ENCODE peak calls at places on chromosome 13, in seven cellular contexts. K, E, P, H, F, J and W are unnamed samples.

GRCh38 chr13:106835477-106835876 is 267.5 kb upstream of the ARGLU1 start:
- DNase-seq in K (no peak), E (no peak), P (no peak), H (no peak), F (no peak), J (no peak), W (no peak)

GRCh38 chr13:100247937-100248336 is 159.0 kb downstream of the PCCA start:
- DNase-seq in K (no peak), E (no peak), P (no peak), H (no peak), F (no peak), J (no peak), W (no peak)

GRCh38 chr13:91725646-91726045 is 327.2 kb downstream of the GPC5 start:
- DNase-seq in K (no peak), E (no peak), P (no peak), H (no peak), F (no peak), J (no peak), W (no peak)

GRCh38 chr13:33642374-33643065 is 175.4 kb upstream of the RFC3 start:
- DNase-seq in K (peak; percentile 23), E (peak; percentile 58), P (peak; percentile 67), H (no peak), F (peak; percentile 55), J (no peak), W (peak; percentile 48)

GRCh38 chr13:86446311-86446710 is 647.1 kb upstream of the SLITRK6 start:
- DNase-seq in K (no peak), E (no peak), P (no peak), H (no peak), F (no peak), J (no peak), W (no peak)

GRCh38 chr13:28059214-28059613 is 41.2 kb downstream of the FLT3 start:
- DNase-seq in K (peak; percentile 13), E (no peak), P (peak; percentile 45), H (no peak), F (no peak), J (peak; percentile 7), W (no peak)

GRCh38 chr13:113113846-113114271 is 8.3 kb downstream of the F7 start:
- DNase-seq in K (no peak), E (peak; percentile 31), P (no peak), H (peak; percentile 20), F (no peak), J (no peak), W (no peak)

GRCh38 chr13:112984954-112985802 is 16.2 kb downstream of the MCF2L start:
- DNase-seq in K (no peak), E (no peak), P (no peak), H (no peak), F (no peak), J (no peak), W (no peak)

GRCh38 chr13:107881362-107881761 is 334.0 kb downstream of the LIG4 start:
- DNase-seq in K (no peak), E (no peak), P (no peak), H (no peak), F (no peak), J (no peak), W (no peak)

GRCh38 chr13:43316997-43317396 is 293.6 kb downstream of the DNAJC15 start:
- DNase-seq in K (peak; percentile 30), E (no peak), P (no peak), H (no peak), F (peak; percentile 35), J (peak; percentile 80), W (no peak)

GRCh38 chr13:109274188-109274821 is 512.1 kb downstream of the IRS2 start:
- DNase-seq in K (no peak), E (no peak), P (no peak), H (no peak), F (no peak), J (no peak), W (no peak)

GRCh38 chr13:93316848-93317247 is 90.2 kb downstream of the GPC6 start:
- DNase-seq in K (no peak), E (no peak), P (no peak), H (no peak), F (no peak), J (no peak), W (no peak)

GRCh38 chr13:30241537-30241936 is 65.8 kb downstream of the KATNAL1 start:
- DNase-seq in K (peak; percentile 45), E (no peak), P (no peak), H (no peak), F (peak; percentile 19), J (no peak), W (no peak)

GRCh38 chr13:43469791-43470190 is 317.0 kb downstream of the ENOX1 start:
- DNase-seq in K (no peak), E (no peak), P (no peak), H (no peak), F (no peak), J (no peak), W (no peak)

GRCh38 chr13:67299731-67300130 is 69.6 kb upstream of the PCDH9 start:
- DNase-seq in K (no peak), E (no peak), P (no peak), H (no peak), F (no peak), J (no peak), W (no peak)

GRCh38 chr13:99299545-99300341 is 7.5 kb downstream of the GPR183 start:
- DNase-seq in K (no peak), E (no peak), P (no peak), H (no peak), F (no peak), J (no peak), W (no peak)

GRCh38 chr13:92959790-92960189 is 266.8 kb upstream of the GPC6 start:
- DNase-seq in K (no peak), E (no peak), P (no peak), H (no peak), F (no peak), J (no peak), W (no peak)

GRCh38 chr13:20359335-20359734 is 127.2 kb upstream of the GJB6 start:
- DNase-seq in K (no peak), E (peak; percentile 96), P (peak; percentile 66), H (no peak), F (no peak), J (no peak), W (no peak)

GRCh38 chr13:48859168-48860105 is 116.3 kb upstream of the FNDC3A start:
- DNase-seq in K (no peak), E (no peak), P (no peak), H (no peak), F (no peak), J (no peak), W (no peak)

GRCh38 chr13:112137144-112137543 is 70.2 kb downstream of the SOX1 start:
- DNase-seq in K (no peak), E (no peak), P (no peak), H (no peak), F (no peak), J (no peak), W (no peak)

GRCh38 chr13:19321222-19321621 is 139.6 kb upstream of the TUBA3C start:
- DNase-seq in K (no peak), E (no peak), P (no peak), H (no peak), F (no peak), J (no peak), W (no peak)

GRCh38 chr13:30186644-30187431 is 120.5 kb downstream of the KATNAL1 start:
- DNase-seq in K (no peak), E (no peak), P (no peak), H (no peak), F (no peak), J (no peak), W (no peak)

GRCh38 chr13:112376050-112376681 is at the start of gene SPACA7:
- DNase-seq in K (no peak), E (no peak), P (no peak), H (no peak), F (no peak), J (no peak), W (no peak)

GRCh38 chr13:100694722-100695644 is 20.4 kb upstream of the TMTC4 start:
- DNase-seq in K (peak; percentile 61), E (no peak), P (no peak), H (peak; percentile 42), F (no peak), J (peak; percentile 58), W (no peak)

GRCh38 chr13:73228546-73228945 is 169.7 kb downstream of the KLF5 start:
- DNase-seq in K (no peak), E (no peak), P (no peak), H (no peak), F (no peak), J (no peak), W (no peak)

GRCh38 chr13:31739226-31739625 is at the start of gene RXFP2:
- DNase-seq in K (no peak), E (no peak), P (no peak), H (no peak), F (no peak), J (no peak), W (no peak)

GRCh38 chr13:31747966-31748365 is 8.6 kb downstream of the RXFP2 start:
- DNase-seq in K (no peak), E (no peak), P (no peak), H (no peak), F (no peak), J (no peak), W (no peak)

GRCh38 chr13:31747271-31747670 is 7.9 kb downstream of the RXFP2 start:
- DNase-seq in K (no peak), E (no peak), P (no peak), H (no peak), F (no peak), J (no peak), W (no peak)

GRCh38 chr13:31742102-31742695 is 2.9 kb downstream of the RXFP2 start:
- DNase-seq in K (peak; percentile 45), E (no peak), P (peak; percentile 25), H (peak; percentile 55), F (peak; percentile 34), J (peak; percentile 66), W (peak; percentile 65)
- H3K27ac ChIP-seq in K (no peak overlapping the region), E (no peak overlapping the region), P (no peak overlapping the region), H (no peak overlapping the region), F (no peak overlapping the region), J (no peak overlapping the region), W (no peak overlapping the region)

DNA sequence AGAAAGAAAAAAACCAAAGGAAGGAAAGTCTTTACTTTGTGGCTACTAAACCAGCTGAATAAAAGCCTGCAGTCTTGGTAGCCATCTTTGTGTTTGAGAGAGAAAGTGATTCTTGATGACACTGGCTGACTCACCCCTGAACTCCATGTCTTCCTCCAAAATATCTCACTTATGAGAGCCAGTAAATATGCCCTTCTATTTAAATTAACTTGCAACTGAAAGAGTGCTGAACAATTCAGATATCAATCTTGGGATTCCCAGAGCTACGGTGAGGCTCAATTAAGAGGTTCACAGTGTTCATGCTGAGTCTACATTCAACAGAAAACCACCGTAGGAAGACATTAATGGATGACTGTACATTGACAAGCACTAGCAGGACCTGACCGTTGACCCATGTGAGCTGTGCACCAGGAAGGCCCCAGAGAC is 57.9 kb downstream of the KCTD12 start:
- DNase-seq in K (no peak), E (no peak), P (no peak), H (no peak), F (no peak), J (no peak), W (no peak)
- H3K27ac ChIP-seq in K (no peak overlapping the region), E (no peak overlapping the region), P (no peak overlapping the region), H (no peak overlapping the region), F (no peak overlapping the region), J (no peak overlapping the region), W (peak overlapping the region; percentile 65)

GRCh38 chr13:76886292-76887061 is at the start of gene KCTD12:
- DNase-seq in K (peak; percentile 94), E (peak; percentile 79), P (no peak), H (peak; percentile 94), F (peak; percentile 89), J (peak; percentile 86), W (peak; percentile 74)
- H3K27ac ChIP-seq in K (peak within 1 kb of the TSS; percentile 86), E (peak within 1 kb of the TSS; percentile 94), P (peak within 1 kb of the TSS; percentile 38), H (peak within 1 kb of the TSS; percentile 95), F (peak within 1 kb of the TSS; percentile 65), J (peak within 1 kb of the TSS; percentile 36), W (peak within 1 kb of the TSS; percentile 77)

GRCh38 chr13:24033527-24034302 is 126.8 kb upstream of the SPATA13 start:
- DNase-seq in K (no peak), E (no peak), P (no peak), H (no peak), F (no peak), J (no peak), W (no peak)
- H3K27ac ChIP-seq in K (peak overlapping the region; percentile 60), E (no peak overlapping the region), P (no peak overlapping the region), H (peak overlapping the region; percentile 67), F (peak overlapping the region; percentile 23), J (peak overlapping the region; percentile 74), W (peak overlapping the region; percentile 40)